ENCODE peak calls at places on chromosomes 6 and 20, in six cellular contexts. One of them, this sample, is unnamed.

GRCh38 chr20:53870426-53871199 is 199.8 kb downstream of the BCAS1 start:
- DNase-seq in HCT116: no peak
- DNase-seq in A549: no peak
- DNase-seq in H1: no peak
- DNase-seq in GM12878: no peak
- DNase-seq in K562: no peak
- DNase-seq in this sample: no peak

GRCh38 chr6:143023695-143024094 is 37.0 kb upstream of the AIG1 start:
- DNase-seq in HCT116: no peak
- DNase-seq in A549: no peak
- DNase-seq in H1: no peak
- DNase-seq in GM12878: no peak
- DNase-seq in K562: no peak
- DNase-seq in this sample: no peak

GRCh38 chr6:134253681-134254080 is 64.2 kb downstream of the SGK1 start:
- DNase-seq in HCT116: no peak
- DNase-seq in A549: no peak
- DNase-seq in H1: no peak
- DNase-seq in GM12878: no peak
- DNase-seq in K562: no peak
- DNase-seq in this sample: peak; percentile 13

GRCh38 chr6:137363805-137364138 is 130.4 kb downstream of the OLIG3 start:
- DNase-seq in HCT116: no peak
- DNase-seq in A549: no peak
- DNase-seq in H1: no peak
- DNase-seq in GM12878: no peak
- DNase-seq in K562: no peak
- DNase-seq in this sample: no peak

GRCh38 chr6:163356324-163356723 is 58.2 kb upstream of the QKI start:
- DNase-seq in HCT116: no peak
- DNase-seq in A549: no peak
- DNase-seq in H1: no peak
- DNase-seq in GM12878: no peak
- DNase-seq in K562: peak; percentile 77
- DNase-seq in this sample: peak; percentile 71

GRCh38 chr20:14142171-14142570 is 146.9 kb downstream of the MACROD2 start:
- DNase-seq in HCT116: peak; percentile 29
- DNase-seq in A549: peak; percentile 79
- DNase-seq in H1: peak; percentile 46
- DNase-seq in GM12878: peak; percentile 2
- DNase-seq in K562: no peak
- DNase-seq in this sample: peak; percentile 19

GRCh38 chr6:29924731-29925130 is 17.6 kb upstream of the HLA-A start:
- DNase-seq in HCT116: peak; percentile 51
- DNase-seq in A549: no peak
- DNase-seq in H1: no peak
- DNase-seq in GM12878: no peak
- DNase-seq in K562: no peak
- DNase-seq in this sample: no peak

GRCh38 chr20:22004946-22005345 is 299.5 kb downstream of the PAX1 start:
- DNase-seq in HCT116: no peak
- DNase-seq in A549: no peak
- DNase-seq in H1: no peak
- DNase-seq in GM12878: no peak
- DNase-seq in K562: no peak
- DNase-seq in this sample: no peak

GRCh38 chr6:107670792-107671199 is 153.3 kb downstream of the SCML4 start:
- DNase-seq in HCT116: no peak
- DNase-seq in A549: no peak
- DNase-seq in H1: no peak
- DNase-seq in GM12878: peak; percentile 66
- DNase-seq in K562: no peak
- DNase-seq in this sample: peak; percentile 67

GRCh38 chr20:57811373-57812020 is 101.7 kb upstream of the PMEPA1 start:
- DNase-seq in HCT116: no peak
- DNase-seq in A549: no peak
- DNase-seq in H1: no peak
- DNase-seq in GM12878: no peak
- DNase-seq in K562: no peak
- DNase-seq in this sample: no peak

GRCh38 chr6:125794342-125795137 is 3.8 kb downstream of the NCOA7 start:
- DNase-seq in HCT116: no peak
- DNase-seq in A549: no peak
- DNase-seq in H1: no peak
- DNase-seq in GM12878: no peak
- DNase-seq in K562: no peak
- DNase-seq in this sample: peak; percentile 55

GRCh38 chr6:55825402-55826051 is 49.9 kb downstream of the BMP5 start:
- DNase-seq in HCT116: no peak
- DNase-seq in A549: peak; percentile 17
- DNase-seq in H1: no peak
- DNase-seq in GM12878: no peak
- DNase-seq in K562: no peak
- DNase-seq in this sample: peak; percentile 78

GRCh38 chr20:35200255-35200654 is 26.2 kb upstream of the MMP24 start:
- DNase-seq in HCT116: no peak
- DNase-seq in A549: no peak
- DNase-seq in H1: no peak
- DNase-seq in GM12878: no peak
- DNase-seq in K562: no peak
- DNase-seq in this sample: peak; percentile 87

GRCh38 chr6:108463789-108464188 is 96.9 kb upstream of the FOXO3 start:
- DNase-seq in HCT116: no peak
- DNase-seq in A549: no peak
- DNase-seq in H1: no peak
- DNase-seq in GM12878: no peak
- DNase-seq in K562: no peak
- DNase-seq in this sample: no peak

GRCh38 chr6:135496805-135497411 is 632 bp downstream of the AHI1 start:
- DNase-seq in HCT116: no peak
- DNase-seq in A549: no peak
- DNase-seq in H1: no peak
- DNase-seq in GM12878: no peak
- DNase-seq in K562: no peak
- DNase-seq in this sample: no peak

GRCh38 chr6:36376183-36376582 is 11.3 kb downstream of the ETV7 start:
- DNase-seq in HCT116: no peak
- DNase-seq in A549: no peak
- DNase-seq in H1: no peak
- DNase-seq in GM12878: no peak
- DNase-seq in K562: no peak
- DNase-seq in this sample: no peak

GRCh38 chr6:71544028-71544427 is 255.4 kb downstream of the OGFRL1 start:
- DNase-seq in HCT116: no peak
- DNase-seq in A549: no peak
- DNase-seq in H1: peak; percentile 9
- DNase-seq in GM12878: no peak
- DNase-seq in K562: no peak
- DNase-seq in this sample: peak; percentile 48

GRCh38 chr6:90080876-90081464 is 186.7 kb downstream of the GJA10 start:
- DNase-seq in HCT116: no peak
- DNase-seq in A549: no peak
- DNase-seq in H1: no peak
- DNase-seq in GM12878: peak; percentile 15
- DNase-seq in K562: no peak
- DNase-seq in this sample: no peak

GRCh38 chr6:32371204-32371603 is 499 bp downstream of the TSBP1 start:
- DNase-seq in HCT116: no peak
- DNase-seq in A549: no peak
- DNase-seq in H1: no peak
- DNase-seq in GM12878: no peak
- DNase-seq in K562: no peak
- DNase-seq in this sample: peak; percentile 6

GRCh38 chr6:78611886-78612480 is 255.4 kb upstream of the IRAK1BP1 start:
- DNase-seq in HCT116: no peak
- DNase-seq in A549: peak; percentile 47
- DNase-seq in H1: no peak
- DNase-seq in GM12878: no peak
- DNase-seq in K562: peak; percentile 46
- DNase-seq in this sample: no peak

GRCh38 chr6:157225575-157225995 is 97.7 kb downstream of the TMEM242 start:
- DNase-seq in HCT116: no peak
- DNase-seq in A549: no peak
- DNase-seq in H1: no peak
- DNase-seq in GM12878: no peak
- DNase-seq in K562: no peak
- DNase-seq in this sample: no peak

GRCh38 chr20:2942439-2942838 is 69.2 kb downstream of the PTPRA start:
- DNase-seq in HCT116: no peak
- DNase-seq in A549: no peak
- DNase-seq in H1: no peak
- DNase-seq in GM12878: no peak
- DNase-seq in K562: no peak
- DNase-seq in this sample: peak; percentile 59

GRCh38 chr6:87151786-87152527 is 3.4 kb upstream of the ZNF292 start:
- DNase-seq in HCT116: no peak
- DNase-seq in A549: no peak
- DNase-seq in H1: no peak
- DNase-seq in GM12878: no peak
- DNase-seq in K562: no peak
- DNase-seq in this sample: peak; percentile 31

GRCh38 chr6:37625591-37626374 is 71.9 kb downstream of the MDGA1 start:
- DNase-seq in HCT116: no peak
- DNase-seq in A549: no peak
- DNase-seq in H1: no peak
- DNase-seq in GM12878: no peak
- DNase-seq in K562: no peak
- DNase-seq in this sample: no peak

GRCh38 chr6:136403166-136403980 is 113.7 kb upstream of the BCLAF1 start:
- DNase-seq in HCT116: peak; percentile 76
- DNase-seq in A549: peak; percentile 99
- DNase-seq in H1: no peak
- DNase-seq in GM12878: no peak
- DNase-seq in K562: peak; percentile 44
- DNase-seq in this sample: peak; percentile 97

GRCh38 chr6:11098009-11098408 is 4.4 kb downstream of the SMIM13 start:
- DNase-seq in HCT116: no peak
- DNase-seq in A549: no peak
- DNase-seq in H1: no peak
- DNase-seq in GM12878: no peak
- DNase-seq in K562: no peak
- DNase-seq in this sample: no peak

DNA sequence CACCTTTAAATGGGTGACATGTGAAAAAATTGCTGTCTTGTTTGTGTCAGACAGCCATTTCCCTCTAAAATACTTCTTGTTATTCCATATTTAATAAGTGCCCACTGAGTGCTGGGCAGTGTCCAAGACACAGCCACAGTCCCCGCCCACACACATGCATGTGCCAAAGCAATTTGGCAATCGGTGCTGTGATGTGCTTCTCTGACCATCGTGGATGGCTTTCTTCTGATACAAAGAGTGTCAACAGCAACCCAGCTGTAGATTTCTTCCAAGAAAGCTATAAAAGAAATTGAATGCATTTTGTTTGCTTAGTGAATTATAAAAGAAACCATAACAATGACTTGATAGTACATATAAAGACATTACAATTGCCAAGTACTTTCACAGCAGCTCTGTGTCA is 140.5 kb upstream of the ATXN1 start:
- DNase-seq in HCT116: no peak
- DNase-seq in A549: no peak
- DNase-seq in H1: no peak
- DNase-seq in GM12878: no peak
- DNase-seq in K562: no peak
- DNase-seq in this sample: peak; percentile 61
- TF ChIP-seq CEBPB in HCT116: no peak
- TF ChIP-seq CEBPB in A549: no peak
- TF ChIP-seq CEBPB in H1: no peak
- TF ChIP-seq CEBPB in GM12878: no peak
- TF ChIP-seq CEBPB in K562: no peak
- TF ChIP-seq CEBPB in this sample: peak; percentile 74

GRCh38 chr6:57209030-57209429 is 13.1 kb downstream of the RAB23 start:
- DNase-seq in HCT116: no peak
- DNase-seq in A549: no peak
- DNase-seq in H1: no peak
- DNase-seq in GM12878: no peak
- DNase-seq in K562: no peak
- DNase-seq in this sample: no peak
- TF ChIP-seq CEBPB in HCT116: no peak
- TF ChIP-seq CEBPB in A549: no peak
- TF ChIP-seq CEBPB in H1: no peak
- TF ChIP-seq CEBPB in GM12878: no peak
- TF ChIP-seq CEBPB in K562: no peak
- TF ChIP-seq CEBPB in this sample: no peak

GRCh38 chr6:121839891-121840290 is 404.4 kb downstream of the GJA1 start:
- DNase-seq in HCT116: no peak
- DNase-seq in A549: no peak
- DNase-seq in H1: no peak
- DNase-seq in GM12878: no peak
- DNase-seq in K562: no peak
- DNase-seq in this sample: peak; percentile 59

GRCh38 chr6:121835662-121836061 is 400.2 kb downstream of the GJA1 start:
- DNase-seq in HCT116: no peak
- DNase-seq in A549: no peak
- DNase-seq in H1: no peak
- DNase-seq in GM12878: no peak
- DNase-seq in K562: no peak
- DNase-seq in this sample: no peak

GRCh38 chr6:121837545-121838229 is 402.2 kb downstream of the GJA1 start:
- DNase-seq in HCT116: no peak
- DNase-seq in A549: no peak
- DNase-seq in H1: no peak
- DNase-seq in GM12878: no peak
- DNase-seq in K562: no peak
- DNase-seq in this sample: peak; percentile 11

GRCh38 chr6:121838842-121839241 is 403.4 kb downstream of the GJA1 start:
- DNase-seq in HCT116: no peak
- DNase-seq in A549: no peak
- DNase-seq in H1: no peak
- DNase-seq in GM12878: no peak
- DNase-seq in K562: no peak
- DNase-seq in this sample: peak; percentile 38
- TF ChIP-seq CEBPB in HCT116: no peak
- TF ChIP-seq CEBPB in A549: no peak
- TF ChIP-seq CEBPB in H1: no peak
- TF ChIP-seq CEBPB in GM12878: no peak
- TF ChIP-seq CEBPB in K562: no peak
- TF ChIP-seq CEBPB in this sample: no peak

GRCh38 chr20:925516-925915 is 9.4 kb upstream of the ANGPT4 start:
- DNase-seq in HCT116: no peak
- DNase-seq in A549: no peak
- DNase-seq in H1: no peak
- DNase-seq in GM12878: no peak
- DNase-seq in K562: no peak
- DNase-seq in this sample: no peak

GRCh38 chr20:934186-934840 is 18.2 kb upstream of the ANGPT4 start:
- DNase-seq in HCT116: no peak
- DNase-seq in A549: no peak
- DNase-seq in H1: no peak
- DNase-seq in GM12878: no peak
- DNase-seq in K562: no peak
- DNase-seq in this sample: no peak

GRCh38 chr20:926646-927045 is 10.5 kb upstream of the ANGPT4 start:
- DNase-seq in HCT116: no peak
- DNase-seq in A549: no peak
- DNase-seq in H1: no peak
- DNase-seq in GM12878: no peak
- DNase-seq in K562: no peak
- DNase-seq in this sample: no peak

GRCh38 chr20:933024-933423 is 16.9 kb upstream of the ANGPT4 start:
- DNase-seq in HCT116: no peak
- DNase-seq in A549: no peak
- DNase-seq in H1: no peak
- DNase-seq in GM12878: no peak
- DNase-seq in K562: no peak
- DNase-seq in this sample: no peak

GRCh38 chr20:931401-931800 is 15.3 kb upstream of the ANGPT4 start:
- DNase-seq in HCT116: peak; percentile 31
- DNase-seq in A549: peak; percentile 42
- DNase-seq in H1: no peak
- DNase-seq in GM12878: no peak
- DNase-seq in K562: no peak
- DNase-seq in this sample: no peak
- TF ChIP-seq CEBPB in HCT116: no peak
- TF ChIP-seq CEBPB in A549: no peak
- TF ChIP-seq CEBPB in H1: no peak
- TF ChIP-seq CEBPB in GM12878: no peak
- TF ChIP-seq CEBPB in K562: no peak
- TF ChIP-seq CEBPB in this sample: no peak

This sample was measured in IMR-90.